ENCODE peak calls at places on chromosomes 11 and 22, in eight cellular contexts. W is spleen; C is pancreas; J is cardiac muscle cell; X is brain microvascular endothelial cell; S is fibroblast of villous mesenchyme; Q is CD4-positive, alpha-beta T cell; I is cardiac fibroblast. D is an unnamed sample.

GRCh38 chr11:74680035-74680671 is 51.1 kb downstream of the CHRDL2 start:
- DNase-seq in W (peak; percentile 32), C (no peak), J (no peak), X (no peak), S (no peak), Q (no peak), I (no peak), D (no peak)

GRCh38 chr11:20155683-20156279 is 4.5 kb downstream of the DBX1 start:
- DNase-seq in W (no peak), C (no peak), J (no peak), X (no peak), S (no peak), Q (no peak), I (no peak), D (no peak)

GRCh38 chr11:109305009-109305408 is 117.0 kb upstream of the C11orf87 start:
- DNase-seq in W (no peak), C (no peak), J (no peak), X (no peak), S (no peak), Q (no peak), I (no peak), D (no peak)

GRCh38 chr11:19703211-19703610 is 9.4 kb upstream of the NAV2 start:
- DNase-seq in W (no peak), C (no peak), J (no peak), X (no peak), S (no peak), Q (no peak), I (no peak), D (no peak)

GRCh38 chr11:107017104-107017432 is 1.2 kb downstream of the GUCY1A2 start:
- DNase-seq in W (no peak), C (no peak), J (peak; percentile 16), X (no peak), S (no peak), Q (no peak), I (peak; percentile 10), D (no peak)

GRCh38 chr22:32123657-32124056 is 35.4 kb downstream of the C22orf42 start:
- DNase-seq in W (no peak), C (no peak), J (no peak), X (no peak), S (no peak), Q (no peak), I (no peak), D (no peak)

GRCh38 chr11:120131941-120132644 is 5.8 kb downstream of the TRIM29 start:
- DNase-seq in W (peak; percentile 39), C (peak; percentile 38), J (no peak), X (no peak), S (no peak), Q (no peak), I (no peak), D (no peak)

GRCh38 chr22:47062126-47062525 is 299.7 kb downstream of the TBC1D22A start:
- DNase-seq in W (peak; percentile 29), C (peak; percentile 64), J (no peak), X (no peak), S (no peak), Q (no peak), I (no peak), D (no peak)

GRCh38 chr11:107770546-107770945 is 58.7 kb upstream of the SLN start:
- DNase-seq in W (no peak), C (no peak), J (peak; percentile 6), X (peak; percentile 87), S (peak; percentile 1), Q (no peak), I (peak; percentile 10), D (no peak)

GRCh38 chr11:63813563-63814382 is 517 bp downstream of the SPINDOC start:
- DNase-seq in W (peak; percentile 84), C (peak; percentile 33), J (peak; percentile 62), X (peak; percentile 2), S (peak; percentile 69), Q (no peak), I (peak; percentile 61), D (peak; percentile 45)

GRCh38 chr22:23035557-23036277 is 34.6 kb upstream of the GNAZ start:
- DNase-seq in W (peak; percentile 84), C (no peak), J (no peak), X (no peak), S (no peak), Q (no peak), I (no peak), D (no peak)

GRCh38 chr22:36160499-36160942 is at the start of gene APOL3:
- DNase-seq in W (peak; percentile 87), C (no peak), J (peak; percentile 75), X (peak; percentile 45), S (peak; percentile 85), Q (no peak), I (peak; percentile 83), D (no peak)

GRCh38 chr11:73184953-73185671 is 33.0 kb upstream of the P2RY2 start:
- DNase-seq in W (peak; percentile 92), C (peak; percentile 70), J (peak; percentile 68), X (peak; percentile 45), S (peak; percentile 39), Q (peak; percentile 10), I (peak; percentile 64), D (peak; percentile 65)

GRCh38 chr22:27409299-27409698 is 392.3 kb downstream of the MN1 start:
- DNase-seq in W (no peak), C (no peak), J (no peak), X (no peak), S (no peak), Q (no peak), I (peak; percentile 46), D (no peak)
- TF ChIP-seq CTCF in W (no peak), C (no peak), J (no peak), X (peak; percentile 51), S (no peak), Q (no peak), I (no peak), D (no peak)

DNA sequence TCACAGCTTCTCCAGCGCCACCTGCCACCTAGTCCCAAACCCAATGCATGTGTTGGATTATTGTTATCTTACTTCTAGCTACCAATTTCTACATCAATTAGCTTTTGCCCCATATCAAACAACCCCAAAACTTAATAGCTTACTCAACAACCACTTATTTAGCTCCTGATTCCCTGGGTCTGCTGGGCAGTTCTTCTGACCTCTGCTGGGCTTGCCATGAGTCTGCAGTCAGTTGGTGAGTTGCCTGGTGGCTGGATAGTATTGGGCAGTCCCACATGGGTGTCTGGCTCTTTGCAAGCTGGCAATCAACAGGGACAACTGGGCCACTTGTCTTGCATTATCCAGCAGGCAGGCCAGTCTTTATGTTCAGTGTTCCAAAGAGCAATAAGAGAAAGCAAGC is 13.6 kb upstream of the MS4A15 start:
- DNase-seq in W (no peak), C (no peak), J (no peak), X (no peak), S (no peak), Q (no peak), I (no peak), D (no peak)
- TF ChIP-seq CTCF in W (no peak), C (no peak), J (no peak), X (no peak), S (no peak), Q (no peak), I (no peak), D (no peak)

DNA sequence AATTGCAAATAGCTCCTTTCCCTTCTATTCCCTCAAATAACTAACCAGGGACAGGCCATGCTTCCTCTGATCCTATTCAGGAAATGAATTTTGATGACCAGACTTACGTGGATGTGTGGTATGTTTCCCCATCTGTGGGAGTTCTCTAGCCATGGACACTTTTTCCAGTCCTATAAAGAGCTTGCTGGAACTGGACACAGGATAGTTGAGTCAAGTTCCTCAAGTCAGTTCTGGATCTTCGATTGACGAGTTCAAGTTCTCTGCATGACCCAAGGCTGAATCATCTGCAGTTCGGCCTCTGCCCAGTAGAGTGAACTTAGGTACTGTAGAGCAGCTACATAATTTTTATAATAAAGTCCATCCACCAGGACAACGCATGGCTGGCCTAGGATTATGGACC is 52.7 kb upstream of the CCND1 start:
- DNase-seq in W (no peak), C (no peak), J (peak; percentile 51), X (peak; percentile 87), S (peak; percentile 35), Q (no peak), I (peak; percentile 43), D (no peak)
- TF ChIP-seq CTCF in W (no peak), C (no peak), J (peak; percentile 36), X (peak; percentile 71), S (peak; percentile 47), Q (no peak), I (peak; percentile 71), D (no peak)

GRCh38 chr11:134045799-134046635 is 22.9 kb upstream of the JAM3 start:
- DNase-seq in W (peak; percentile 61), C (no peak), J (peak; percentile 18), X (no peak), S (peak; percentile 31), Q (no peak), I (peak; percentile 32), D (no peak)
- TF ChIP-seq CTCF in W (no peak), C (no peak), J (peak; percentile 33), X (peak; percentile 60), S (peak; percentile 54), Q (no peak), I (peak; percentile 21), D (no peak)

GRCh38 chr11:70241709-70242108 is 28.8 kb upstream of the PPFIA1 start:
- DNase-seq in W (no peak), C (no peak), J (no peak), X (no peak), S (no peak), Q (no peak), I (no peak), D (no peak)
- TF ChIP-seq CTCF in W (no peak), C (no peak), J (no peak), X (no peak), S (no peak), Q (no peak), I (no peak), D (no peak)

DNA sequence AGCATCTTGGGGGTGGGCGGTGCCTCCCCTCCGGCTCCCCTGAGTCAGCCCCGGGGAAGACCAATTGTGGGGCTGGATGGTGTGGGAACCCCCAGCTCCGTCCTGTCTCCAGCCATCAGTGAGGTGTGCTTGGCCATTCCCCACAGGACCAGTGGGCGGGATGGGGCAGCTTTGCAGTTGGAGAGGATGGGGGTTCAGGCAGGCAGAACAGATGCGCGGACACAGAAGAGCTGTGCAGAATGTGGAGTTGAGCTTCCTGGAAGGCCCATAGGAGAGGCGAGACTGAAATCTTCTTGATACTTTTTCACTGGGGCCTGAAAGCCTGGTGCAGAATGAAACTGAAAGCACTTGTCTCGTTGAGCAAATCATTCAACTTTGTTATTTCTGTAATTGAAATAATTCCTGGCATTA is 23.8 kb downstream of the PARVB start:
- DNase-seq in W (no peak), C (no peak), J (no peak), X (no peak), S (no peak), Q (no peak), I (no peak), D (no peak)
- TF ChIP-seq CTCF in W (no peak), C (no peak), J (no peak), X (no peak), S (no peak), Q (no peak), I (no peak), D (no peak)

D was measured in activated B cell treated with CpG ODN at 0.5 μM for 24 hours.